ENCODE peak calls at places on chromosome X, in four cellular contexts. B is H1, R is GM12878, C is HepG2. H is an unnamed sample.

GRCh38 chrX:100895365-100896075 is 21.4 kb upstream of the NOX1 start:
- DNase-seq in B (peak; percentile 42), R (no peak), C (peak; percentile 55), H (no peak)

GRCh38 chrX:143694881-143695280 is 25.7 kb downstream of the SPANXN2 start:
- DNase-seq in B (no peak), R (no peak), C (no peak), H (no peak)

GRCh38 chrX:41600266-41600665 is 88.5 kb upstream of the GPR34 start:
- DNase-seq in B (no peak), R (no peak), C (no peak), H (no peak)

GRCh38 chrX:54492340-54492739 is 3.7 kb downstream of the FGD1 start:
- DNase-seq in B (no peak), R (no peak), C (no peak), H (no peak)

GRCh38 chrX:50375481-50376267 is 95.0 kb downstream of the DGKK start:
- DNase-seq in B (no peak), R (no peak), C (no peak), H (no peak)

GRCh38 chrX:115147220-115147619 is 42.0 kb upstream of the RBMXL3 start:
- DNase-seq in B (no peak), R (no peak), C (no peak), H (peak; percentile 6)

GRCh38 chrX:153649915-153650782 is 3.1 kb downstream of the DUSP9 start:
- DNase-seq in B (no peak), R (no peak), C (no peak), H (no peak)

GRCh38 chrX:44010626-44011025 is 37.4 kb upstream of the NDP start:
- DNase-seq in B (no peak), R (no peak), C (no peak), H (no peak)

GRCh38 chrX:71195959-71196727 is 26.9 kb upstream of the GJB1 start:
- DNase-seq in B (no peak), R (no peak), C (no peak), H (no peak)

GRCh38 chrX:151825927-151826471 is 86.7 kb upstream of the MAGEA4 start:
- DNase-seq in B (no peak), R (no peak), C (no peak), H (no peak)

GRCh38 chrX:9659571-9660195 is 106.0 kb downstream of the GPR143 start:
- DNase-seq in B (no peak), R (no peak), C (no peak), H (no peak)

GRCh38 chrX:9663216-9663615 is 102.4 kb downstream of the GPR143 start:
- DNase-seq in B (no peak), R (no peak), C (no peak), H (no peak)

GRCh38 chrX:9665113-9665512 is 100.5 kb downstream of the GPR143 start:
- DNase-seq in B (no peak), R (no peak), C (no peak), H (no peak)

GRCh38 chrX:9657590-9658256 is 107.9 kb downstream of the GPR143 start:
- DNase-seq in B (no peak), R (no peak), C (no peak), H (no peak)

GRCh38 chrX:9662148-9662547 is 103.5 kb downstream of the GPR143 start:
- DNase-seq in B (no peak), R (no peak), C (no peak), H (no peak)
- TF ChIP-seq SIN3A in B (no peak), R (no peak), C (no peak), H (no peak)

GRCh38 chrX:103831342-103831802 is 685 bp downstream of the RAB9B start:
- DNase-seq in B (no peak), R (no peak), C (no peak), H (peak; percentile 43)
- H3K9ac ChIP-seq in B (no peak overlapping the region), R (no peak overlapping the region), C (no peak overlapping the region), H (no peak overlapping the region)

DNA sequence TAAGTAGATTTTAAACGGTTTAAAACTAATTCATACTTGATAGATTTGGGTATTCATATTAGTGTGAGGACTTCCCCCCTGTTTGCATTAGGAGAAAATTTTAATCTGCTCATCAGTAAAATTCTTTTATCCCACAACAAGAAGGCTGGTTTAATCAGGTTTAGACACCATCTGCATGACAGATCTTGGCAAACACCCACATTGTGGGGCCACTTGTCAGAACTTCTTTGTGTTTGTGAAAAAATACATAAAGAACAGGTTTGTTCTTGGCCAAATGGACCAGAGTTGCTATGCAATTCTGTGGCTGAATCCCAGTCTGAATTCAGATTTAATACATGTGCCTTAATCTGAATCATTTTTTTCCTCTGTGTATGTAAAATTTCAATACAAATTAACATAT is 121.1 kb downstream of the REPS2 start:
- DNase-seq in B (no peak), R (no peak), C (no peak), H (no peak)
- TF ChIP-seq CREB1 in B (no peak), R (no peak), C (no peak), H (no peak)

DNA sequence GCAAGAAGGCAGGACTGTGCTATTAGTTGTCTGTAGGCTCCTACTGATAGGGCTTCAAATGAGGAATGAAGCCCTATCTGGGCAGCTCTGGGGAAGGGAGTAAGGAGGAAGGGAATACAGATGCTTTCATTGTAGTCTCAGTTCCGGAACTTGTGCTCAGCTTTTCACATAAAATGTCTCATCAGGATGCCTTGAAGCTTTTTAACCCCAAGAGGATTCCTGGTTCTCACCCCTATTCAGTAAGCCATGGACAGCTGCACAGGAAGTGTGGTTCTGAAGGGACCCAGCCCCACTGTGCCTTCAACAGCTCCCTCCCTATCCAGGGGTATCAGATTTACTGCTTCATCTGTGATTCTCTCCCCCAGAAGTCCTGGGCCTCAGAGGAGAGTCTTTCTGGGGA is 5.0 kb downstream of the ARMCX5 start:
- DNase-seq in B (no peak), R (no peak), C (no peak), H (no peak)
- TF ChIP-seq SIN3A in B (no peak), R (no peak), C (no peak), H (no peak)